ENCODE peak calls at places on chromosomes 5 and 9, in six cellular contexts. A, M, W, J, G and F are unnamed samples.

GRCh38 chr5:88659529-88660325 is 223.3 kb downstream of the MEF2C start:
- DNase-seq in A (no peak), M (no peak), W (no peak), J (peak), G (no peak), F (no peak)

GRCh38 chr9:107176701-107177100 is 106.4 kb upstream of the RAD23B start:
- DNase-seq in A (no peak), M (peak), W (no peak), J (no peak), G (no peak), F (peak)

GRCh38 chr9:18343799-18344198 is 130.2 kb upstream of the ADAMTSL1 start:
- DNase-seq in A (no peak), M (peak), W (no peak), J (no peak), G (no peak), F (peak)

GRCh38 chr5:111869681-111870080 is 112.7 kb upstream of the NREP start:
- DNase-seq in A (no peak), M (no peak), W (no peak), J (no peak), G (no peak), F (peak)

GRCh38 chr9:29691758-29692407 is 2118.6 kb upstream of the C9orf72 start:
- DNase-seq in A (peak), M (peak), W (peak), J (peak), G (no peak), F (no peak)

GRCh38 chr9:86589273-86589672 is 235.1 kb upstream of the TUT7 start:
- DNase-seq in A (peak), M (no peak), W (peak), J (no peak), G (no peak), F (no peak)

GRCh38 chr9:69412741-69413150 is 87.7 kb downstream of the ENTREP1 start:
- DNase-seq in A (peak), M (peak), W (peak), J (no peak), G (no peak), F (peak)

GRCh38 chr5:105639511-105639910 is 2031.2 kb downstream of the EFNA5 start:
- DNase-seq in A (no peak), M (no peak), W (no peak), J (no peak), G (no peak), F (no peak)

GRCh38 chr5:43432486-43433365 is 20.5 kb upstream of the CCL28 start:
- DNase-seq in A (no peak), M (peak), W (no peak), J (no peak), G (no peak), F (peak)

GRCh38 chr5:26553079-26553478 is 485.3 kb downstream of the CDH9 start:
- DNase-seq in A (no peak), M (no peak), W (peak), J (no peak), G (no peak), F (no peak)

GRCh38 chr9:88378317-88378716 is 9.9 kb upstream of the SPIN1 start:
- DNase-seq in A (no peak), M (peak), W (no peak), J (no peak), G (no peak), F (no peak)

GRCh38 chr9:133406480-133407307 is 11.1 kb downstream of the REXO4 start:
- DNase-seq in A (peak), M (peak), W (peak), J (peak), G (peak), F (peak)

GRCh38 chr9:20478780-20479179 is 143.5 kb downstream of the MLLT3 start:
- DNase-seq in A (peak), M (no peak), W (no peak), J (no peak), G (no peak), F (no peak)

GRCh38 chr9:33081128-33081851 is 4.8 kb upstream of the SMU1 start:
- DNase-seq in A (peak), M (peak), W (peak), J (peak), G (peak), F (peak)

GRCh38 chr5:133285583-133286021 is 233.8 kb downstream of the HSPA4 start:
- DNase-seq in A (peak), M (peak), W (no peak), J (no peak), G (no peak), F (peak)

GRCh38 chr5:26610581-26610980 is 427.8 kb downstream of the CDH9 start:
- DNase-seq in A (no peak), M (no peak), W (no peak), J (no peak), G (no peak), F (no peak)

GRCh38 chr5:8633706-8634105 is 764.8 kb downstream of the MTRR start:
- DNase-seq in A (peak), M (peak), W (no peak), J (no peak), G (no peak), F (peak)